ENCODE peak calls at places on chromosomes 5 and 9, in six cellular contexts. One of them, this sample, is unnamed. For H3K36me3, the result is how much of the 10 kb centered on the place peaks cover.

GRCh38 chr5:126472538-126472889 is 49.3 kb downstream of the GRAMD2B start:
- DNase-seq in fibroblast of lung: no peak
- DNase-seq in neural progenitor cell: no peak
- DNase-seq in IMR-90: no peak
- DNase-seq in SK-N-SH: no peak
- DNase-seq in tibial nerve: no peak
- DNase-seq in this sample: no peak

GRCh38 chr5:180817847-180818246 is 15.2 kb upstream of the MGAT1 start:
- DNase-seq in fibroblast of lung: no peak
- DNase-seq in neural progenitor cell: no peak
- DNase-seq in IMR-90: no peak
- DNase-seq in SK-N-SH: no peak
- DNase-seq in tibial nerve: no peak
- DNase-seq in this sample: no peak

GRCh38 chr5:60473654-60474053 is 226.3 kb downstream of the DEPDC1B start:
- DNase-seq in fibroblast of lung: no peak
- DNase-seq in neural progenitor cell: no peak
- DNase-seq in IMR-90: no peak
- DNase-seq in SK-N-SH: no peak
- DNase-seq in tibial nerve: no peak
- DNase-seq in this sample: no peak

GRCh38 chr9:35774907-35775635 is 16.3 kb upstream of the NPR2 start:
- DNase-seq in fibroblast of lung: no peak
- DNase-seq in neural progenitor cell: peak
- DNase-seq in IMR-90: no peak
- DNase-seq in SK-N-SH: no peak
- DNase-seq in tibial nerve: no peak
- DNase-seq in this sample: no peak

GRCh38 chr5:128082551-128083032 is 974 bp upstream of the SLC12A2 start:
- DNase-seq in fibroblast of lung: no peak
- DNase-seq in neural progenitor cell: no peak
- DNase-seq in IMR-90: no peak
- DNase-seq in SK-N-SH: no peak
- DNase-seq in tibial nerve: peak
- DNase-seq in this sample: no peak

GRCh38 chr9:135910197-135910596 is 2.9 kb upstream of the CAMSAP1 start:
- DNase-seq in fibroblast of lung: no peak
- DNase-seq in neural progenitor cell: no peak
- DNase-seq in IMR-90: no peak
- DNase-seq in SK-N-SH: no peak
- DNase-seq in tibial nerve: no peak
- DNase-seq in this sample: no peak

GRCh38 chr9:108478871-108479332 is 376.9 kb downstream of the ACTL7B start:
- DNase-seq in fibroblast of lung: peak
- DNase-seq in neural progenitor cell: no peak
- DNase-seq in IMR-90: peak
- DNase-seq in SK-N-SH: no peak
- DNase-seq in tibial nerve: no peak
- DNase-seq in this sample: peak

GRCh38 chr5:113293613-113294340 is 141.0 kb downstream of the TSSK1B start:
- DNase-seq in fibroblast of lung: peak
- DNase-seq in neural progenitor cell: peak
- DNase-seq in IMR-90: peak
- DNase-seq in SK-N-SH: peak
- DNase-seq in tibial nerve: peak
- DNase-seq in this sample: no peak

GRCh38 chr5:165594693-165595092 is 2089.3 kb downstream of the MAT2B start:
- DNase-seq in fibroblast of lung: no peak
- DNase-seq in neural progenitor cell: no peak
- DNase-seq in IMR-90: no peak
- DNase-seq in SK-N-SH: no peak
- DNase-seq in tibial nerve: no peak
- DNase-seq in this sample: no peak

GRCh38 chr9:129739432-129739831 is 13.4 kb downstream of the PTGES start:
- DNase-seq in fibroblast of lung: no peak
- DNase-seq in neural progenitor cell: no peak
- DNase-seq in IMR-90: no peak
- DNase-seq in SK-N-SH: no peak
- DNase-seq in tibial nerve: no peak
- DNase-seq in this sample: no peak

GRCh38 chr9:8419871-8420270 is 620.3 kb upstream of the DMAC1 start:
- DNase-seq in fibroblast of lung: peak
- DNase-seq in neural progenitor cell: no peak
- DNase-seq in IMR-90: peak
- DNase-seq in SK-N-SH: no peak
- DNase-seq in tibial nerve: no peak
- DNase-seq in this sample: no peak

GRCh38 chr9:38687389-38687842 is 32.5 kb downstream of the FAM240B start:
- DNase-seq in fibroblast of lung: no peak
- DNase-seq in neural progenitor cell: no peak
- DNase-seq in IMR-90: no peak
- DNase-seq in SK-N-SH: no peak
- DNase-seq in tibial nerve: no peak
- DNase-seq in this sample: peak

GRCh38 chr9:114899461-114899860 is 30.9 kb downstream of the TNFSF8 start:
- DNase-seq in fibroblast of lung: no peak
- DNase-seq in neural progenitor cell: no peak
- DNase-seq in IMR-90: peak
- DNase-seq in SK-N-SH: no peak
- DNase-seq in tibial nerve: no peak
- DNase-seq in this sample: no peak

GRCh38 chr9:83598487-83598886 is 24.5 kb upstream of the IDNK start:
- DNase-seq in fibroblast of lung: peak
- DNase-seq in neural progenitor cell: no peak
- DNase-seq in IMR-90: peak
- DNase-seq in SK-N-SH: no peak
- DNase-seq in tibial nerve: peak
- DNase-seq in this sample: no peak

GRCh38 chr9:116717150-116717549 is 30.0 kb downstream of the TRIM32 start:
- DNase-seq in fibroblast of lung: no peak
- DNase-seq in neural progenitor cell: no peak
- DNase-seq in IMR-90: no peak
- DNase-seq in SK-N-SH: no peak
- DNase-seq in tibial nerve: no peak
- DNase-seq in this sample: no peak

GRCh38 chr9:131915181-131915580 is 164.5 kb downstream of the MED27 start:
- DNase-seq in fibroblast of lung: peak
- DNase-seq in neural progenitor cell: no peak
- DNase-seq in IMR-90: peak
- DNase-seq in SK-N-SH: no peak
- DNase-seq in tibial nerve: no peak
- DNase-seq in this sample: no peak

GRCh38 chr5:11894992-11895391 is 9.3 kb downstream of the CTNND2 start:
- DNase-seq in fibroblast of lung: no peak
- DNase-seq in neural progenitor cell: no peak
- DNase-seq in IMR-90: no peak
- DNase-seq in SK-N-SH: no peak
- DNase-seq in tibial nerve: no peak
- DNase-seq in this sample: no peak

GRCh38 chr5:177183766-177184165 is 50.2 kb downstream of the NSD1 start:
- DNase-seq in fibroblast of lung: no peak
- DNase-seq in neural progenitor cell: no peak
- DNase-seq in IMR-90: no peak
- DNase-seq in SK-N-SH: no peak
- DNase-seq in tibial nerve: no peak
- DNase-seq in this sample: no peak
- H3K36me3 ChIP-seq in fibroblast of lung: under half
- H3K36me3 ChIP-seq in neural progenitor cell: under half
- H3K36me3 ChIP-seq in IMR-90: under half
- H3K36me3 ChIP-seq in SK-N-SH: under half
- H3K36me3 ChIP-seq in tibial nerve: under half
- H3K36me3 ChIP-seq in this sample: under half

DNA sequence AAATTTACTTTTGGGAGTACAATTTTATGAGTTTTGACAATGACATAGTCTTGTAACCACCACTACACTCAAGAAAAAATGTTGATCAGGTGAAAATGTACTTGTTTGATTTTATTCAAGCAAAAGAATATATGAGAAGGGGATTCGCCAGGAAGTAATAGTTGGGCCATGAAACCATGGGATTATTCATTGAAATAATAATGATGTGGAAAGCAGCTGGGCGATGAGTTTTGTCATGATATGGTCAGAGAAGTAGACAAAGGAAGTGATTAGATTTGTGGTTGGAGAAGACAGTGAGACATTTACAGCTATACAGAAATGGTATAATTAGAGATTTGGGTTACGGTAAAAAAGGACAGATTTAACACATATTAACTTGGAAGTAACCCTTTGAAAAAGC is 11.2 kb downstream of the HMGCR start:
- DNase-seq in fibroblast of lung: no peak
- DNase-seq in neural progenitor cell: no peak
- DNase-seq in IMR-90: peak
- DNase-seq in SK-N-SH: no peak
- DNase-seq in tibial nerve: no peak
- DNase-seq in this sample: peak
- H3K36me3 ChIP-seq in fibroblast of lung: under half
- H3K36me3 ChIP-seq in neural progenitor cell: half or more
- H3K36me3 ChIP-seq in IMR-90: under half
- H3K36me3 ChIP-seq in SK-N-SH: half or more
- H3K36me3 ChIP-seq in tibial nerve: under half
- H3K36me3 ChIP-seq in this sample: under half

DNA sequence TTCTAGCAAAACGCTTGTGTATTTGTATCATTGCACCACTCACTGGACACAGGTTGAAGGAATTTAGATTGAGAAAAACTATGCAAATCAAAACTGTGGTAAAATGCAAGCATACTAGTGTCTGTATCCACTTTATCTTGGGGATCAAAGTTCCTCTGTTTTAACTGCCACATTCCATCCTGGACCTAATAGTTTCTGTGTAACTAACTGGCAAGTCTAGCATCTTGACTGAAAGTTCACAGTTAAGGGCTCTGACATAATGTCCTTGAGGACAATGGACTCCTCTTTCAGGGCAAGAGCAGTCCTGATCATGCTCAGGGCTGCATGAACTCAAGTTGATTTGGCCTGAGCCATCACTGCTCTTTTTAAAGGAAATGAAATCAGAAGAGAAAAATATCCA is 30.7 kb downstream of the NFIB start:
- DNase-seq in fibroblast of lung: no peak
- DNase-seq in neural progenitor cell: no peak
- DNase-seq in IMR-90: no peak
- DNase-seq in SK-N-SH: no peak
- DNase-seq in tibial nerve: no peak
- DNase-seq in this sample: no peak
- H3K36me3 ChIP-seq in fibroblast of lung: under half
- H3K36me3 ChIP-seq in neural progenitor cell: under half
- H3K36me3 ChIP-seq in IMR-90: under half
- H3K36me3 ChIP-seq in SK-N-SH: under half
- H3K36me3 ChIP-seq in tibial nerve: under half
- H3K36me3 ChIP-seq in this sample: under half

GRCh38 chr5:150022163-150022540 is 21.6 kb downstream of the HMGXB3 start:
- DNase-seq in fibroblast of lung: peak
- DNase-seq in neural progenitor cell: no peak
- DNase-seq in IMR-90: peak
- DNase-seq in SK-N-SH: no peak
- DNase-seq in tibial nerve: no peak
- DNase-seq in this sample: no peak

GRCh38 chr5:150026682-150027172 is 26.2 kb downstream of the HMGXB3 start:
- DNase-seq in fibroblast of lung: no peak
- DNase-seq in neural progenitor cell: no peak
- DNase-seq in IMR-90: no peak
- DNase-seq in SK-N-SH: no peak
- DNase-seq in tibial nerve: no peak
- DNase-seq in this sample: no peak

GRCh38 chr5:150022681-150023080 is 22.1 kb downstream of the HMGXB3 start:
- DNase-seq in fibroblast of lung: no peak
- DNase-seq in neural progenitor cell: no peak
- DNase-seq in IMR-90: no peak
- DNase-seq in SK-N-SH: no peak
- DNase-seq in tibial nerve: no peak
- DNase-seq in this sample: no peak

GRCh38 chr5:150023136-150023535 is 22.6 kb downstream of the HMGXB3 start:
- DNase-seq in fibroblast of lung: no peak
- DNase-seq in neural progenitor cell: no peak
- DNase-seq in IMR-90: no peak
- DNase-seq in SK-N-SH: no peak
- DNase-seq in tibial nerve: no peak
- DNase-seq in this sample: no peak

GRCh38 chr5:150024241-150024984 is 23.9 kb downstream of the HMGXB3 start:
- DNase-seq in fibroblast of lung: no peak
- DNase-seq in neural progenitor cell: no peak
- DNase-seq in IMR-90: peak
- DNase-seq in SK-N-SH: no peak
- DNase-seq in tibial nerve: no peak
- DNase-seq in this sample: no peak
- H3K36me3 ChIP-seq in fibroblast of lung: under half
- H3K36me3 ChIP-seq in neural progenitor cell: under half
- H3K36me3 ChIP-seq in IMR-90: under half
- H3K36me3 ChIP-seq in SK-N-SH: half or more
- H3K36me3 ChIP-seq in tibial nerve: under half
- H3K36me3 ChIP-seq in this sample: under half

GRCh38 chr5:37111426-37112382 is 137.5 kb downstream of the CPLANE1 start:
- DNase-seq in fibroblast of lung: no peak
- DNase-seq in neural progenitor cell: no peak
- DNase-seq in IMR-90: no peak
- DNase-seq in SK-N-SH: no peak
- DNase-seq in tibial nerve: no peak
- DNase-seq in this sample: no peak

GRCh38 chr5:37116359-37116758 is 132.8 kb downstream of the CPLANE1 start:
- DNase-seq in fibroblast of lung: no peak
- DNase-seq in neural progenitor cell: no peak
- DNase-seq in IMR-90: no peak
- DNase-seq in SK-N-SH: no peak
- DNase-seq in tibial nerve: no peak
- DNase-seq in this sample: no peak

GRCh38 chr5:37110128-37110527 is 139.0 kb downstream of the CPLANE1 start:
- DNase-seq in fibroblast of lung: no peak
- DNase-seq in neural progenitor cell: no peak
- DNase-seq in IMR-90: no peak
- DNase-seq in SK-N-SH: no peak
- DNase-seq in tibial nerve: no peak
- DNase-seq in this sample: no peak

GRCh38 chr5:37109338-37109737 is 139.8 kb downstream of the CPLANE1 start:
- DNase-seq in fibroblast of lung: no peak
- DNase-seq in neural progenitor cell: no peak
- DNase-seq in IMR-90: no peak
- DNase-seq in SK-N-SH: no peak
- DNase-seq in tibial nerve: no peak
- DNase-seq in this sample: no peak

GRCh38 chr5:37112383-37112991 is 136.7 kb downstream of the CPLANE1 start:
- DNase-seq in fibroblast of lung: no peak
- DNase-seq in neural progenitor cell: no peak
- DNase-seq in IMR-90: peak
- DNase-seq in SK-N-SH: no peak
- DNase-seq in tibial nerve: no peak
- DNase-seq in this sample: no peak
- H3K36me3 ChIP-seq in fibroblast of lung: under half
- H3K36me3 ChIP-seq in neural progenitor cell: under half
- H3K36me3 ChIP-seq in IMR-90: under half
- H3K36me3 ChIP-seq in SK-N-SH: half or more
- H3K36me3 ChIP-seq in tibial nerve: under half
- H3K36me3 ChIP-seq in this sample: under half